ENCODE peak calls at places on chromosome 1, in ten cellular contexts. One of them, this sample, is unnamed.

GRCh38 chr1:87578464-87578863 is 249.8 kb downstream of the LMO4 start:
- DNase-seq in AG04449: no peak
- DNase-seq in fibroblast of lung: no peak
- DNase-seq in neural progenitor cell: no peak
- DNase-seq in heart left ventricle: no peak
- DNase-seq in CD8-positive, alpha-beta T cell: no peak
- DNase-seq in fibroblast of pulmonary artery: no peak
- DNase-seq in astrocyte of the spinal cord: no peak
- DNase-seq in endothelial cell: no peak
- DNase-seq in glutamatergic neuron: no peak
- DNase-seq in this sample: no peak

GRCh38 chr1:12244078-12244477 is 14.2 kb downstream of the VPS13D start:
- DNase-seq in heart left ventricle: no peak
- DNase-seq in fibroblast of lung: no peak
- DNase-seq in glutamatergic neuron: no peak
- DNase-seq in fibroblast of pulmonary artery: peak
- DNase-seq in AG04449: no peak
- DNase-seq in endothelial cell: peak
- DNase-seq in astrocyte of the spinal cord: no peak
- DNase-seq in CD8-positive, alpha-beta T cell: no peak
- DNase-seq in neural progenitor cell: peak
- DNase-seq in this sample: no peak

GRCh38 chr1:9618912-9619679 is 30.4 kb downstream of the TMEM201 start:
- DNase-seq in heart left ventricle: no peak
- DNase-seq in AG04449: no peak
- DNase-seq in CD8-positive, alpha-beta T cell: no peak
- DNase-seq in astrocyte of the spinal cord: no peak
- DNase-seq in fibroblast of lung: no peak
- DNase-seq in fibroblast of pulmonary artery: no peak
- DNase-seq in glutamatergic neuron: no peak
- DNase-seq in neural progenitor cell: no peak
- DNase-seq in endothelial cell: no peak
- DNase-seq in this sample: no peak

GRCh38 chr1:202592141-202592540 is 118.1 kb downstream of the SYT2 start:
- DNase-seq in neural progenitor cell: no peak
- DNase-seq in fibroblast of pulmonary artery: no peak
- DNase-seq in glutamatergic neuron: no peak
- DNase-seq in AG04449: no peak
- DNase-seq in CD8-positive, alpha-beta T cell: no peak
- DNase-seq in heart left ventricle: no peak
- DNase-seq in astrocyte of the spinal cord: no peak
- DNase-seq in endothelial cell: no peak
- DNase-seq in fibroblast of lung: no peak
- DNase-seq in this sample: no peak

GRCh38 chr1:67142931-67143330 is 8.2 kb upstream of the C1orf141 start:
- DNase-seq in neural progenitor cell: no peak
- DNase-seq in fibroblast of lung: no peak
- DNase-seq in CD8-positive, alpha-beta T cell: no peak
- DNase-seq in fibroblast of pulmonary artery: no peak
- DNase-seq in heart left ventricle: no peak
- DNase-seq in endothelial cell: no peak
- DNase-seq in astrocyte of the spinal cord: no peak
- DNase-seq in AG04449: no peak
- DNase-seq in glutamatergic neuron: no peak
- DNase-seq in this sample: no peak

GRCh38 chr1:204127597-204128242 is 24.1 kb downstream of the ETNK2 start:
- DNase-seq in glutamatergic neuron: peak
- DNase-seq in AG04449: peak
- DNase-seq in neural progenitor cell: peak
- DNase-seq in CD8-positive, alpha-beta T cell: no peak
- DNase-seq in endothelial cell: peak
- DNase-seq in astrocyte of the spinal cord: peak
- DNase-seq in fibroblast of lung: peak
- DNase-seq in fibroblast of pulmonary artery: peak
- DNase-seq in heart left ventricle: peak
- DNase-seq in this sample: peak

GRCh38 chr1:200036616-200037270 is 9.2 kb downstream of the NR5A2 start:
- DNase-seq in fibroblast of lung: no peak
- DNase-seq in neural progenitor cell: peak
- DNase-seq in glutamatergic neuron: peak
- DNase-seq in CD8-positive, alpha-beta T cell: no peak
- DNase-seq in AG04449: no peak
- DNase-seq in fibroblast of pulmonary artery: no peak
- DNase-seq in astrocyte of the spinal cord: no peak
- DNase-seq in endothelial cell: no peak
- DNase-seq in heart left ventricle: no peak
- DNase-seq in this sample: no peak

GRCh38 chr1:29521438-29521715 is 285.1 kb downstream of the PTPRU start:
- DNase-seq in fibroblast of pulmonary artery: no peak
- DNase-seq in neural progenitor cell: no peak
- DNase-seq in endothelial cell: no peak
- DNase-seq in astrocyte of the spinal cord: no peak
- DNase-seq in glutamatergic neuron: no peak
- DNase-seq in heart left ventricle: no peak
- DNase-seq in AG04449: no peak
- DNase-seq in CD8-positive, alpha-beta T cell: no peak
- DNase-seq in fibroblast of lung: no peak
- DNase-seq in this sample: peak

GRCh38 chr1:48917901-48918603 is 141.4 kb upstream of the BEND5 start:
- DNase-seq in CD8-positive, alpha-beta T cell: no peak
- DNase-seq in neural progenitor cell: no peak
- DNase-seq in endothelial cell: no peak
- DNase-seq in fibroblast of lung: no peak
- DNase-seq in astrocyte of the spinal cord: no peak
- DNase-seq in AG04449: no peak
- DNase-seq in fibroblast of pulmonary artery: no peak
- DNase-seq in glutamatergic neuron: peak
- DNase-seq in heart left ventricle: no peak
- DNase-seq in this sample: no peak

GRCh38 chr1:56578963-56579875 is at the start of gene PLPP3:
- DNase-seq in endothelial cell: peak
- DNase-seq in fibroblast of pulmonary artery: peak
- DNase-seq in heart left ventricle: peak
- DNase-seq in AG04449: peak
- DNase-seq in fibroblast of lung: peak
- DNase-seq in neural progenitor cell: peak
- DNase-seq in astrocyte of the spinal cord: peak
- DNase-seq in CD8-positive, alpha-beta T cell: no peak
- DNase-seq in glutamatergic neuron: peak
- DNase-seq in this sample: peak

GRCh38 chr1:53163291-53163768 is 20.9 kb upstream of the SLC1A7 start:
- DNase-seq in fibroblast of lung: no peak
- DNase-seq in glutamatergic neuron: no peak
- DNase-seq in AG04449: no peak
- DNase-seq in neural progenitor cell: no peak
- DNase-seq in CD8-positive, alpha-beta T cell: no peak
- DNase-seq in fibroblast of pulmonary artery: no peak
- DNase-seq in astrocyte of the spinal cord: no peak
- DNase-seq in endothelial cell: no peak
- DNase-seq in heart left ventricle: no peak
- DNase-seq in this sample: no peak

GRCh38 chr1:160205242-160205973 is at the start of gene PEA15:
- DNase-seq in CD8-positive, alpha-beta T cell: peak
- DNase-seq in neural progenitor cell: peak
- DNase-seq in glutamatergic neuron: peak
- DNase-seq in heart left ventricle: peak
- DNase-seq in endothelial cell: peak
- DNase-seq in fibroblast of lung: peak
- DNase-seq in fibroblast of pulmonary artery: peak
- DNase-seq in astrocyte of the spinal cord: peak
- DNase-seq in AG04449: no peak
- DNase-seq in this sample: peak

GRCh38 chr1:13732971-13733667 is 33.1 kb downstream of the PRDM2 start:
- DNase-seq in AG04449: no peak
- DNase-seq in glutamatergic neuron: no peak
- DNase-seq in astrocyte of the spinal cord: no peak
- DNase-seq in CD8-positive, alpha-beta T cell: peak
- DNase-seq in heart left ventricle: no peak
- DNase-seq in fibroblast of lung: no peak
- DNase-seq in neural progenitor cell: no peak
- DNase-seq in fibroblast of pulmonary artery: no peak
- DNase-seq in endothelial cell: no peak
- DNase-seq in this sample: no peak

GRCh38 chr1:73813726-73814125 is 384.2 kb downstream of the LRRIQ3 start:
- DNase-seq in fibroblast of lung: no peak
- DNase-seq in glutamatergic neuron: no peak
- DNase-seq in astrocyte of the spinal cord: no peak
- DNase-seq in endothelial cell: no peak
- DNase-seq in CD8-positive, alpha-beta T cell: no peak
- DNase-seq in heart left ventricle: no peak
- DNase-seq in fibroblast of pulmonary artery: no peak
- DNase-seq in AG04449: no peak
- DNase-seq in neural progenitor cell: peak
- DNase-seq in this sample: no peak

DNA sequence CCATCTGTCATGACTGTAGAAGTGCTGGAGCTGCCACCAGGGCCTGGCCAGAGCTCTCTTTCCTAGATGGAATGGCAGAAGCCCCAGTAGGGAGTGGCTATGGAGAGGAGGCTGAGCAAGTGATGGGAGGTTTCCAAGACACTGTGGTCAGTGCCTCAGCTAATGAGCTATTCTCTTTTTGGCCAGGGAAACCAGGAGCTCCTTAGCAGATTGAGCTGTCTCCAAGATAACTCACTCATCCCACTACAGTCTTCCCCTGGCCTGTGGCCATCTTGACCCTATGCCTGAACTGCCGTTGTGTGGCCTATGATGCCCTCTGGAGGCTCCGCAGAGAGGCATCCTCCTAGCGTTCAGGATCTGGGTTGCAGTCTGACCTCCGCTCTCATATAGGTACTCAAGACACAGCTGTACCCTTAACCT is 60.5 kb downstream of the ERI3 start:
- DNase-seq in fibroblast of pulmonary artery: peak
- DNase-seq in glutamatergic neuron: peak
- DNase-seq in CD8-positive, alpha-beta T cell: no peak
- DNase-seq in heart left ventricle: no peak
- DNase-seq in fibroblast of lung: peak
- DNase-seq in astrocyte of the spinal cord: peak
- DNase-seq in AG04449: peak
- DNase-seq in endothelial cell: peak
- DNase-seq in neural progenitor cell: peak
- DNase-seq in this sample: no peak
- TF ChIP-seq CTCF in fibroblast of pulmonary artery: peak
- TF ChIP-seq CTCF in glutamatergic neuron: peak
- TF ChIP-seq CTCF in CD8-positive, alpha-beta T cell: no peak
- TF ChIP-seq CTCF in heart left ventricle: no peak
- TF ChIP-seq CTCF in fibroblast of lung: peak
- TF ChIP-seq CTCF in astrocyte of the spinal cord: peak
- TF ChIP-seq CTCF in AG04449: peak
- TF ChIP-seq CTCF in endothelial cell: peak
- TF ChIP-seq CTCF in neural progenitor cell: peak
- TF ChIP-seq CTCF in this sample: no peak

DNA sequence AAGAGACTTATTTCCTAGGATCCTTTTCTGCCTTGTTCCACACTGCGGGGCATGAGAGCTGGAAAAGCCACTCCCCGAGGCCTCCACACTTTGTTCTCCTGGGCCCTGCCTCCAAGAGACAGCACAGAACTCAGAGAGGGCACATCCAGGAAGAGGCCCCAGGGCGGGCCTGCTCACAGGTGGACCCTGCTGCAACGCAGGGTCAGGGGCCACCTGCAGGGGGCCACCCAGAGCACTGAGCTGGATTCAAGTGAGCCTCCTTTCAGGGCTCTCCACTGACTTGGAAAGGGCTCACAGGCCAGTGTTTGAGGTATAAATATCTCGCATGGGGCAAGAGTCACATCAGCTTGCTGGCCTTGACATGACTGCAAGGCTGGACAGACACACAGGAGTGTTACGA is 4.8 kb downstream of the RGS16 start:
- DNase-seq in heart left ventricle: no peak
- DNase-seq in fibroblast of pulmonary artery: no peak
- DNase-seq in neural progenitor cell: peak
- DNase-seq in glutamatergic neuron: no peak
- DNase-seq in fibroblast of lung: no peak
- DNase-seq in AG04449: no peak
- DNase-seq in astrocyte of the spinal cord: no peak
- DNase-seq in CD8-positive, alpha-beta T cell: no peak
- DNase-seq in endothelial cell: peak
- DNase-seq in this sample: no peak
- TF ChIP-seq CTCF in heart left ventricle: no peak
- TF ChIP-seq CTCF in fibroblast of pulmonary artery: peak
- TF ChIP-seq CTCF in neural progenitor cell: peak
- TF ChIP-seq CTCF in glutamatergic neuron: peak
- TF ChIP-seq CTCF in fibroblast of lung: peak
- TF ChIP-seq CTCF in AG04449: no peak
- TF ChIP-seq CTCF in astrocyte of the spinal cord: peak
- TF ChIP-seq CTCF in CD8-positive, alpha-beta T cell: peak
- TF ChIP-seq CTCF in endothelial cell: peak
- TF ChIP-seq CTCF in this sample: peak

DNA sequence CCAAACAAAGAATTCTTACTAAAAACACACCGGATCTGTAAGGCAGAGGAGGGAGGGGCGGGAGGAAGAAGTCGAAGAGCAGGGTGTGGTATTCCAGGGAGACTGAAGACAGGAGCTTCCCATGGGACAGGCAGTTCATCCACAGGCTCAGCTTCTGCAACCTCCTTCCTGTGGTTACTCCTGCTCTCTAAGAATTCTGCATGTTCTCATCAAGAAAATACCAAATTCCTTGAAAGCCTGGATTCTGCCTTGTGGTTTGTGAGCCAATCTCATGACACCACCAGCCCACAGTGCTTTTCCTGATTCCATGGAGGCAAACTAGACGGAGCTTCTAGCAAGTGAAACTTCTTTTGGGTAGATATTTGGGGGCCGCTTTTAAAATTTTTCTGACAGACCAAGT is 1.1 kb upstream of the ST6GALNAC3 start:
- DNase-seq in fibroblast of pulmonary artery: peak
- DNase-seq in astrocyte of the spinal cord: peak
- DNase-seq in heart left ventricle: no peak
- DNase-seq in fibroblast of lung: peak
- DNase-seq in CD8-positive, alpha-beta T cell: no peak
- DNase-seq in neural progenitor cell: no peak
- DNase-seq in endothelial cell: no peak
- DNase-seq in glutamatergic neuron: no peak
- DNase-seq in AG04449: peak
- DNase-seq in this sample: no peak
- TF ChIP-seq CTCF in fibroblast of pulmonary artery: no peak
- TF ChIP-seq CTCF in astrocyte of the spinal cord: no peak
- TF ChIP-seq CTCF in heart left ventricle: no peak
- TF ChIP-seq CTCF in fibroblast of lung: no peak
- TF ChIP-seq CTCF in CD8-positive, alpha-beta T cell: no peak
- TF ChIP-seq CTCF in neural progenitor cell: no peak
- TF ChIP-seq CTCF in endothelial cell: no peak
- TF ChIP-seq CTCF in glutamatergic neuron: no peak
- TF ChIP-seq CTCF in AG04449: no peak
- TF ChIP-seq CTCF in this sample: no peak

DNA sequence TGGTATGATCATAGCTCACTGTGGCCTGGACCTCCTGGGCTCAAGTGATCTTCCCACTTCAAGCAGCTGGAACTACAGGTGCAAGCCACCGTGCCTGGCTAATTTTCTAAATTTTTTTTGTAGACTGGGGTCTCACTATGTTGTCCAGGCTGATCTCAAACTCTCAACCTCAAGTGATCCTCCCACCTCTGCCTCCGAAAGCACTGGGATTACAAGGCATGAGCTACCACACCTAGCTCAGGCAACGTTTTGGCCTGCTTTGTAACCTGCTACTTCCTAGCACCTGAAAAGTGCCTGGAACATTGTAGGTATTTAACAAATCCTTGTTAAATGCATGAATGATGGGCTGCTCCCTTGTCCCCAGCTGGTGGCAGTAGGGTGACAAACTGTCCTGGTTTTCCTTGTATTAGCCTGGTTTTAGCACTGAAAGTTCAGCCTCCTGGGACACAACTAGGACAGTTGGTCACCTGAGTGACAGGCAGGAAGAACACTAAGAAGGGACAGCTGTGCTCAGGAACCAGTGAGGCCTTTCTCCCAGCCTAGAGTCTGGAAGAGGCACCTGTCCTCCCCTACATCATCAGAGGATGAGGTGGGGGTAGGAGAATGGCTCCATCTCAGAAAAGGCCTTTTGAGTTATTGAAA is 88.5 kb upstream of the CD34 start:
- DNase-seq in heart left ventricle: no peak
- DNase-seq in astrocyte of the spinal cord: no peak
- DNase-seq in fibroblast of pulmonary artery: no peak
- DNase-seq in AG04449: no peak
- DNase-seq in CD8-positive, alpha-beta T cell: no peak
- DNase-seq in endothelial cell: no peak
- DNase-seq in neural progenitor cell: no peak
- DNase-seq in glutamatergic neuron: no peak
- DNase-seq in fibroblast of lung: no peak
- DNase-seq in this sample: peak
- TF ChIP-seq CTCF in heart left ventricle: no peak
- TF ChIP-seq CTCF in astrocyte of the spinal cord: no peak
- TF ChIP-seq CTCF in fibroblast of pulmonary artery: no peak
- TF ChIP-seq CTCF in AG04449: no peak
- TF ChIP-seq CTCF in CD8-positive, alpha-beta T cell: no peak
- TF ChIP-seq CTCF in endothelial cell: no peak
- TF ChIP-seq CTCF in neural progenitor cell: no peak
- TF ChIP-seq CTCF in glutamatergic neuron: no peak
- TF ChIP-seq CTCF in fibroblast of lung: no peak
- TF ChIP-seq CTCF in this sample: no peak